ENCODE peak calls at places on chromosomes 5 and 9, in seven cellular contexts. V is Right ventricle myocardium superior; Y is head of caudate nucleus; G is fibroblast of lung; K is activated CD4-positive, alpha-beta T cell treated with anti-CD3 and anti-CD28 coated beads for 24 hours; C is cardiac muscle cell; W is activated CD8-positive, alpha-beta memory T cell treated with anti-CD3 and anti-CD28 coated beads for 24 hours. D is an unnamed sample.

GRCh38 chr5:132830436-132831094 is at the start of gene SHROOM1:
- DNase-seq in V (peak), Y (peak), G (peak), K (no peak), C (peak), W (peak), D (no peak)

GRCh38 chr5:138180183-138180782 is 1.4 kb downstream of the KIF20A start:
- DNase-seq in V (no peak), Y (no peak), G (peak), K (no peak), C (peak), W (no peak), D (no peak)

GRCh38 chr9:34381323-34381722 is 4.6 kb upstream of the MYORG start:
- DNase-seq in V (no peak), Y (peak), G (no peak), K (no peak), C (no peak), W (no peak), D (no peak)

GRCh38 chr9:13719981-13720380 is 440.5 kb upstream of the MPDZ start:
- DNase-seq in V (no peak), Y (peak), G (peak), K (no peak), C (no peak), W (no peak), D (no peak)

GRCh38 chr5:150443242-150444075 is 6.1 kb downstream of the RPS14 start:
- DNase-seq in V (no peak), Y (no peak), G (no peak), K (no peak), C (no peak), W (peak), D (no peak)

GRCh38 chr5:98173334-98173733 is 600.1 kb upstream of the RGMB start:
- DNase-seq in V (no peak), Y (no peak), G (peak), K (no peak), C (no peak), W (no peak), D (no peak)

GRCh38 chr5:172860520-172861443 is 26.7 kb downstream of the ERGIC1 start:
- DNase-seq in V (peak), Y (peak), G (peak), K (no peak), C (no peak), W (no peak), D (no peak)

GRCh38 chr9:132043708-132044107 is 36.0 kb downstream of the MED27 start:
- DNase-seq in V (no peak), Y (no peak), G (no peak), K (no peak), C (no peak), W (no peak), D (no peak)

GRCh38 chr9:111298831-111299603 is 31.0 kb downstream of the OR2K2 start:
- DNase-seq in V (peak), Y (peak), G (peak), K (no peak), C (peak), W (no peak), D (no peak)

GRCh38 chr5:77935516-77936364 is 159.6 kb upstream of the TBCA start:
- DNase-seq in V (no peak), Y (no peak), G (peak), K (peak), C (no peak), W (no peak), D (no peak)

GRCh38 chr5:4700082-4700481 is 440.0 kb upstream of the ADAMTS16 start:
- DNase-seq in V (peak), Y (peak), G (no peak), K (no peak), C (peak), W (no peak), D (peak)

GRCh38 chr9:129836342-129837007 is 1.2 kb downstream of the USP20 start:
- DNase-seq in V (no peak), Y (peak), G (no peak), K (peak), C (no peak), W (peak), D (no peak)

GRCh38 chr9:91151014-91151740 is 210.5 kb downstream of the AUH start:
- DNase-seq in V (no peak), Y (no peak), G (peak), K (peak), C (no peak), W (no peak), D (no peak)

GRCh38 chr5:72066658-72067057 is 40.6 kb upstream of the MAP1B start:
- DNase-seq in V (no peak), Y (no peak), G (peak), K (no peak), C (no peak), W (no peak), D (no peak)

GRCh38 chr9:97786341-97786740 is 66.7 kb upstream of the FOXE1 start:
- DNase-seq in V (no peak), Y (no peak), G (peak), K (no peak), C (no peak), W (no peak), D (no peak)

GRCh38 chr9:91354846-91355245 is 6.9 kb downstream of the AUH start:
- DNase-seq in V (no peak), Y (no peak), G (peak), K (no peak), C (no peak), W (no peak), D (no peak)

GRCh38 chr5:87030699-87031098 is 237.0 kb upstream of the RASA1 start:
- DNase-seq in V (no peak), Y (no peak), G (no peak), K (no peak), C (no peak), W (no peak), D (no peak)

GRCh38 chr5:93611900-93612898 is 29.2 kb downstream of the NR2F1 start:
- DNase-seq in V (no peak), Y (no peak), G (peak), K (no peak), C (peak), W (no peak), D (no peak)

GRCh38 chr9:36398745-36399144 is 1.3 kb downstream of the RNF38 start:
- DNase-seq in V (no peak), Y (no peak), G (peak), K (no peak), C (no peak), W (no peak), D (no peak)

GRCh38 chr5:149053027-149053705 is 9.7 kb downstream of the SH3TC2 start:
- DNase-seq in V (no peak), Y (no peak), G (peak), K (no peak), C (peak), W (no peak), D (no peak)

GRCh38 chr9:23123048-23123632 is 676.5 kb downstream of the DMRTA1 start:
- DNase-seq in V (no peak), Y (peak), G (peak), K (no peak), C (peak), W (no peak), D (no peak)

GRCh38 chr9:134545213-134546211 is 96.1 kb upstream of the COL5A1 start:
- DNase-seq in V (no peak), Y (no peak), G (peak), K (no peak), C (no peak), W (no peak), D (no peak)

GRCh38 chr9:16368425-16369087 is 501.9 kb downstream of the BNC2 start:
- DNase-seq in V (no peak), Y (no peak), G (no peak), K (no peak), C (no peak), W (no peak), D (no peak)

GRCh38 chr5:32531885-32532520 is 53.4 kb upstream of the SUB1 start:
- DNase-seq in V (no peak), Y (peak), G (peak), K (peak), C (no peak), W (peak), D (no peak)

GRCh38 chr5:2353871-2354440 is 397.5 kb downstream of the IRX2 start:
- DNase-seq in V (no peak), Y (no peak), G (no peak), K (no peak), C (no peak), W (no peak), D (peak)

GRCh38 chr9:120394058-120394669 is 185.8 kb downstream of the CDK5RAP2 start:
- DNase-seq in V (no peak), Y (no peak), G (peak), K (no peak), C (no peak), W (peak), D (no peak)

GRCh38 chr9:127637322-127637847 is 25.3 kb downstream of the STXBP1 start:
- DNase-seq in V (no peak), Y (no peak), G (peak), K (no peak), C (no peak), W (no peak), D (no peak)

GRCh38 chr5:135951257-135951656 is 3.5 kb downstream of the LECT2 start:
- DNase-seq in V (no peak), Y (no peak), G (no peak), K (no peak), C (no peak), W (no peak), D (no peak)

GRCh38 chr5:113056988-113057387 is 80.4 kb downstream of the DCP2 start:
- DNase-seq in V (no peak), Y (no peak), G (no peak), K (no peak), C (no peak), W (no peak), D (no peak)

GRCh38 chr5:170565077-170565476 is 61.3 kb downstream of the KCNIP1 start:
- DNase-seq in V (no peak), Y (peak), G (no peak), K (no peak), C (no peak), W (peak), D (no peak)

D was measured in type B pancreatic cell.